ENCODE peak calls at places on chromosomes 2 and 18, in four cellular contexts. R is GM23338, T is MM.1S, D is K562. E is an unnamed sample.

GRCh38 chr2:52919668-52920067 is 847.9 kb upstream of the CHAC2 start:
- DNase-seq in D (no peak), T (no peak), R (no peak), E (no peak)

GRCh38 chr2:240956161-240956934 is 42.1 kb upstream of the SNED1 start:
- DNase-seq in T (no peak), R (no peak), D (no peak), E (no peak)

GRCh38 chr2:43319541-43319940 is 93.1 kb upstream of the ZFP36L2 start:
- DNase-seq in R (no peak), D (no peak), T (no peak), E (no peak)

GRCh38 chr18:38867680-38868079 is 1302.1 kb upstream of the CELF4 start:
- DNase-seq in T (no peak), D (no peak), R (peak), E (no peak)

GRCh38 chr2:133286326-133286922 is 281.8 kb downstream of the NCKAP5 start:
- DNase-seq in D (no peak), T (no peak), R (no peak), E (no peak)

GRCh38 chr2:117855886-117856285 is 41.4 kb downstream of the DDX18 start:
- DNase-seq in R (no peak), T (no peak), D (no peak), E (no peak)

GRCh38 chr2:150332378-150332777 is 155.1 kb downstream of the RND3 start:
- DNase-seq in T (no peak), D (no peak), R (no peak), E (no peak)

GRCh38 chr2:3073196-3073595 is 304.4 kb downstream of the EIPR1 start:
- DNase-seq in T (no peak), R (no peak), D (no peak), E (no peak)

GRCh38 chr2:238270606-238271005 is 17.8 kb downstream of the PER2 start:
- DNase-seq in D (no peak), R (no peak), T (no peak), E (no peak)

GRCh38 chr18:55339990-55340389 is 248.0 kb downstream of the TCF4 start:
- DNase-seq in D (no peak), T (no peak), R (no peak), E (no peak)

GRCh38 chr2:56191617-56192016 is 7.8 kb downstream of the CCDC85A start:
- DNase-seq in T (peak), D (peak), R (peak), E (peak)

GRCh38 chr2:46703588-46703987 is 212.0 kb downstream of the MCFD2 start:
- DNase-seq in R (no peak), T (no peak), D (no peak), E (no peak)

GRCh38 chr18:25229080-25229479 is 122.9 kb downstream of the ZNF521 start:
- DNase-seq in T (no peak), R (no peak), D (peak), E (no peak)

GRCh38 chr2:230925879-230926765 is 1.1 kb upstream of the GPR55 start:
- DNase-seq in T (peak), R (no peak), D (no peak), E (no peak)

GRCh38 chr2:102268529-102269524 is 42.5 kb upstream of the IL1RL1 start:
- DNase-seq in R (no peak), T (no peak), D (no peak), E (no peak)

GRCh38 chr2:121721926-121722325 is 14.7 kb downstream of the NIFK start:
- DNase-seq in D (no peak), T (no peak), R (no peak), E (no peak)

GRCh38 chr2:74261204-74261864 is 62.9 kb downstream of the MTHFD2 start:
- DNase-seq in R (peak), D (no peak), T (no peak), E (no peak)

GRCh38 chr2:215493370-215493769 is 57.5 kb upstream of the FN1 start:
- DNase-seq in D (no peak), R (no peak), T (no peak), E (no peak)

GRCh38 chr2:54967759-54968365 is 82.4 kb downstream of the RTN4 start:
- DNase-seq in R (no peak), T (no peak), D (no peak), E (no peak)

GRCh38 chr2:44582363-44583008 is 220.7 kb downstream of the CAMKMT start:
- DNase-seq in T (peak), R (no peak), D (no peak), E (no peak)

GRCh38 chr2:136208682-136209081 is 90.7 kb upstream of the CXCR4 start:
- DNase-seq in D (no peak), R (no peak), T (no peak), E (no peak)

DNA sequence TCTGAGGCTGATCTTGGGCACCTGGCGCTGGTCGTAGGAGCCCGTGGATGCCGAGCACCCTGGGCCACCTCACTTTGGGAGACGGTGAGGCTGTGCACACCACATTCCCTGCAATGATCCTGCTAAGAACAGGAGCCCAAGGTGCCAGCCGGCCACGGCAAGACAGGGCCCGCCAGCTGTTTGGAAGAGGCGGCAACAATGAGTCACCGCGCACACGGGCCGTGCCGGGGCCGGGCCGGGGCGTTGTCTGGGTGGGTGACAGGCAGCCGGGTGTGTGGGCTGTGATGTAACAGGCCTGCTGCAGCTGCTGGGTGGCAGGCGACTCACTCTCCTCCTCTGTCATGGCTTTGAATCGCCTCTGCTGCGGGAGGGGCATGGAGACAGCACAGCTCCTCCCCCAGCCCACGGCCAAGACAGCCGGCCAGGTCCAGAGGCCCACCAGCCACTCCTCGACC is 49.7 kb upstream of the ODC1 start:
- DNase-seq in T (no peak), D (peak), R (no peak), E (no peak)
- H2AFZ ChIP-seq in T (no peak), D (no peak), R (no peak), E (no peak)

GRCh38 chr18:29062921-29063320 is 886.0 kb upstream of the CDH2 start:
- DNase-seq in D (no peak), R (no peak), T (no peak), E (no peak)

GRCh38 chr18:29063346-29063745 is 886.4 kb upstream of the CDH2 start:
- DNase-seq in T (no peak), D (no peak), R (no peak), E (no peak)

GRCh38 chr18:29057703-29058102 is 880.8 kb upstream of the CDH2 start:
- DNase-seq in D (no peak), T (no peak), R (no peak), E (no peak)

GRCh38 chr18:29060349-29060748 is 883.4 kb upstream of the CDH2 start:
- DNase-seq in T (no peak), R (no peak), D (no peak), E (no peak)
- H2AFZ ChIP-seq in T (no peak), R (no peak), D (no peak), E (no peak)

GRCh38 chr18:23311346-23312103 is 141.6 kb upstream of the RIOK3 start:
- DNase-seq in R (no peak), D (no peak), T (no peak), E (no peak)
- H2AFZ ChIP-seq in R (no peak), D (no peak), T (no peak), E (no peak)

GRCh38 chr18:76982038-76982437 is 150.5 kb downstream of the MBP start:
- DNase-seq in D (no peak), R (no peak), T (no peak), E (no peak)
- H2AFZ ChIP-seq in D (no peak), R (no peak), T (no peak), E (no peak)

GRCh38 chr2:168025487-168026203 is 221.8 kb downstream of the STK39 start:
- DNase-seq in D (no peak), T (no peak), R (no peak), E (no peak)
- H2AFZ ChIP-seq in D (no peak), T (no peak), R (no peak), E (no peak)

DNA sequence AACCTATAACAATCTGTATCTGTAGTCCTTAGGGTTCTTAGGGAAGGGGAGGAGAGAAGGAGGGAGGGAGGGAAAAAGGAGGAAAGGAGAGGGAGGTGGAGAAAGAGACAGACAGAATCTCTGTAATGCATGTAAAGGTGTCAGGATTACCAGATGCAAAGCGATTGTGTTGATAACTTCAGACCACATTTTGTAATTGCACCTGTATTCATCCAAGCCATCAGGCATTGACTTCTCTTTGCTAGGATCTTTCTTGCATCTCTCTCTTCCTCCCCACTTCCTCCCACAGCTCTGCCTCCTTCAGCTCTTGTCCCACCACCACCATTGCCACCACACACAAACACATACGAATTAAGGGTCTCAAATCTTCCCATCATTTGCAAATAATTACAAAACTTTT is 91.3 kb downstream of the AOX1 start:
- DNase-seq in T (no peak), D (no peak), R (no peak), E (no peak)
- H2AFZ ChIP-seq in T (no peak), D (no peak), R (peak), E (no peak)

GRCh38 chr2:197008229-197008628 is 81.7 kb upstream of the PGAP1 start:
- DNase-seq in T (no peak), D (no peak), R (no peak), E (no peak)
- H2AFZ ChIP-seq in T (no peak), D (no peak), R (peak), E (no peak)

E was measured in OCI-LY7.